ENCODE peak calls at places on chromosomes 13 and 19, in four cellular contexts. M, P, W and F are unnamed samples. For H3K27me3, the result is how much of the 10 kb centered on the place peaks cover.

GRCh38 chr13:30735025-30735967 is at the start of gene ALOX5AP:
- DNase-seq in W (no peak), M (no peak), P (no peak), F (no peak)

GRCh38 chr13:46404732-46405097 is 17.7 kb upstream of the RUBCNL start:
- DNase-seq in W (no peak), M (no peak), P (no peak), F (no peak)

GRCh38 chr19:38737921-38738731 is 6.1 kb downstream of the CAPN12 start:
- DNase-seq in W (no peak), M (no peak), P (no peak), F (no peak)

GRCh38 chr19:46791944-46792343 is 3.5 kb upstream of the SLC1A5 start:
- DNase-seq in P (no peak), W (no peak), M (no peak), F (no peak)

GRCh38 chr13:52599853-52600603 is 42.2 kb upstream of the HNRNPA1L2 start:
- DNase-seq in W (peak), P (peak), M (peak), F (no peak)

GRCh38 chr19:56272448-56272847 is at the start of gene EDDM13:
- DNase-seq in M (no peak), P (no peak), W (no peak), F (no peak)

GRCh38 chr13:33174980-33175379 is 110.6 kb downstream of the STARD13 start:
- DNase-seq in P (no peak), M (no peak), W (no peak), F (no peak)

GRCh38 chr19:29623726-29624488 is 17.8 kb downstream of the POP4 start:
- DNase-seq in W (no peak), P (no peak), M (no peak), F (no peak)

GRCh38 chr13:20654156-20654555 is 49.3 kb upstream of the IL17D start:
- DNase-seq in M (no peak), P (no peak), W (no peak), F (no peak)

GRCh38 chr13:20137875-20138274 is 23.0 kb downstream of the GJA3 start:
- DNase-seq in P (no peak), W (no peak), M (no peak), F (no peak)

GRCh38 chr13:93296584-93296983 is 70.0 kb downstream of the GPC6 start:
- DNase-seq in M (no peak), W (no peak), P (no peak), F (no peak)

GRCh38 chr19:11843741-11844140 is 4.8 kb upstream of the ZNF439 start:
- DNase-seq in P (no peak), W (no peak), M (no peak), F (no peak)

GRCh38 chr19:3206216-3206953 is 18.1 kb upstream of the CELF5 start:
- DNase-seq in M (no peak), W (no peak), P (no peak), F (no peak)

GRCh38 chr19:39582891-39583625 is 19.3 kb upstream of the LGALS13 start:
- DNase-seq in P (no peak), M (no peak), W (no peak), F (no peak)

GRCh38 chr19:35306473-35307246 is 14.7 kb downstream of the MAG start:
- DNase-seq in P (no peak), M (peak), W (no peak), F (no peak)

GRCh38 chr19:1221141-1221903 is 15.7 kb downstream of the STK11 start:
- DNase-seq in W (peak), M (peak), P (peak), F (peak)

GRCh38 chr13:89136678-89137077 is 1465.5 kb downstream of the SLITRK5 start:
- DNase-seq in W (no peak), M (no peak), P (no peak), F (no peak)

GRCh38 chr19:34555447-34555846 is 73.9 kb downstream of the WTIP start:
- DNase-seq in W (no peak), P (no peak), M (peak), F (no peak)

GRCh38 chr13:74243637-74244526 is 109.7 kb upstream of the KLF12 start:
- DNase-seq in W (no peak), M (no peak), P (no peak), F (no peak)

GRCh38 chr19:18013210-18013609 is 5.2 kb downstream of the ARRDC2 start:
- DNase-seq in W (no peak), P (no peak), M (no peak), F (no peak)

GRCh38 chr13:47837104-47837880 is 163.8 kb downstream of the SUCLA2 start:
- DNase-seq in M (no peak), P (no peak), W (no peak), F (no peak)

GRCh38 chr13:108326318-108326717 is 56.8 kb downstream of the TNFSF13B start:
- DNase-seq in M (no peak), W (no peak), P (no peak), F (no peak)

GRCh38 chr13:86020350-86021002 is 221.3 kb upstream of the SLITRK6 start:
- DNase-seq in P (no peak), W (no peak), M (no peak), F (no peak)

GRCh38 chr13:99320693-99321481 is 13.7 kb upstream of the GPR183 start:
- DNase-seq in W (no peak), M (no peak), P (no peak), F (no peak)

GRCh38 chr19:10766681-10767201 is 48.9 kb downstream of the DNM2 start:
- DNase-seq in W (peak), M (no peak), P (no peak), F (no peak)

GRCh38 chr13:65856464-65856863 is 1373.7 kb downstream of the PCDH9 start:
- DNase-seq in P (no peak), M (no peak), W (no peak), F (no peak)

GRCh38 chr13:111431241-111431640 is 110.8 kb downstream of the TEX29 start:
- DNase-seq in P (no peak), M (no peak), W (no peak), F (no peak)

GRCh38 chr13:93797463-93797862 is 570.9 kb downstream of the GPC6 start:
- DNase-seq in W (no peak), P (no peak), M (no peak), F (no peak)

GRCh38 chr13:66344770-66345367 is 885.3 kb downstream of the PCDH9 start:
- DNase-seq in W (no peak), M (no peak), P (no peak), F (no peak)

GRCh38 chr13:107124730-107125129 is 556.8 kb upstream of the ARGLU1 start:
- DNase-seq in P (no peak), M (no peak), W (no peak), F (no peak)

GRCh38 chr19:4066682-4067395 is at the start of gene ZBTB7A:
- DNase-seq in W (peak), P (peak), M (peak), F (peak)

GRCh38 chr13:106274551-106275208 is 260.8 kb downstream of the EFNB2 start:
- DNase-seq in P (no peak), M (no peak), W (no peak), F (no peak)

GRCh38 chr13:53151692-53152421 is 123.2 kb downstream of the OLFM4 start:
- DNase-seq in M (peak), P (peak), W (no peak), F (no peak)

GRCh38 chr19:4058696-4059492 is 7.8 kb downstream of the ZBTB7A start:
- DNase-seq in P (no peak), W (peak), M (peak), F (peak)

DNA sequence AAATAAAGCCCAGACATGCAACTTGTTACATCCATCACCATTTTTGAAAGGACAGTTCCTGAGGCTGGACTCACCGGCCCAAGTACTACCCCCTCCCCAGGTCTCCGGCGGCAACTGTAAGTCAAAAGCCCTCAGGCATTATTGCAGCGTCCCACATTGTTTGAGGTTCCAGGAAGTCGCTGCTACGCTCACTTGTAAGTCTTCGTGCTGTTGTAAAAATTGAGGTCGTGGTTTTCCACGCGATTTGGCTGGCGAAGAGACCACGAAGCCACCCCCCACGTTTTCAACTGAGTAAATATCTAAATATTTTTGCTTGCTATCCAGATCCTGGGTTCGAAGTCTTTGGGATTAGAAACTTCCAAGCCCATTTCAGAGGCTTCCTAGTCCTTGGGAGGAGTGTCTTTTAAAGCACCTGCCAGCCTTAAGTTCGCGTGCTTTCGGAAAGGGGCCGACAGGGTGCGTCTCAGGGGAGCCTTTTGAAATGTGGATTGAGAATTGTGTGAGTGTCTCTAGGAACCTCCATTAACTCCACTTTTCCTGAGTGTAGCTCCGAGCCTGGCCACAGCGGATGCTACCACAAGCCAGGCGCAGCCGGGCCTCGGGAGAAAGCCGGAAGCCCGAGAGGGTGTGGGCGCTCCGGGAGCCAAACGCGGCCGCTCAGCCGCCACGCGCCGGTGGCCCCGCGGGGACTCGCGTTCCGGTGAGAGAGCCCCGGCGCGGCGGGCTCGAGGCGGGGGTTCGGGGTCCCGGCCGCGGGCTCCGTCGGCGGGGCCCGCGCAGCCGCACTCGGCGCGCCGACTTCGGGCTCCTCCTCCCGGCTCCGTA is at the start of gene FNDC3A:
- DNase-seq in W (peak), P (peak), M (peak), F (peak)
- H3K27me3 ChIP-seq in W (under half), P (under half), M (under half), F (under half)

DNA sequence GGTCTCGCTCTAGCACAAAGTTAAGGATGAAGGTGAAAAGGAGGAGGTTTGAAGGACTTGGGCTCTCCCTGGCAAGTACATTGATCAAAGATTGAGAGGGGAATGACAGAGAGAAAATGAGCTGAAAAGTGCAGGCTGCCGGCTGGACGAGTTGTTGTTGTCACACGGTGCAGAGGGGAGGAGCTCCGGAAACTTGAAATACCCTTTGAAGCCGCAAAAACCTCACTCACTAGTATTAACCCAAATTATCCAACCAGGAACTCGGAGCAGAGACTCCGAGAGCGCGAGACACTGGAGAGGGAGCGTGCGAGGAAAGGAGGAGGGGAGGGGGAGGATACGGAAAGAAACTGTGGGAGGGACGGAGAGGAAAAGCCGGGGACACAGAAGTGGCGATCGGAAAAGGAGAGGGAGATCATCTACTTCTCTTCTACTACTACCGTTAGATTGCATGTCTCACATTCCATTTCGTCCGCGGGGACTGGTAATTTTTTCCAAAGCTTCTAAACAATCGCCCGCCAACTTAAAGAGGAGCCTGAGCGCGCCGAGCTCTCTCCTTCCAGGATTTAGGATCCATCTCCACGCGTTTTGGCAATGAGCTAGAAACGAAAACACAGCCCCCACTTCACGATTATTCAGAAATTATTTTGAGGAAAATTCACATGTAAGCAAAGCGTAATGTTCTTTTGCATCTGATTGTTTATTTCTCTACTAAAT is at the start of gene DACH1:
- DNase-seq in W (peak), M (peak), P (peak), F (peak)
- H3K27me3 ChIP-seq in W (under half), M (under half), P (under half), F (under half)

GRCh38 chr19:7692417-7693088 is 9.4 kb downstream of the FCER2 start:
- DNase-seq in P (no peak), M (no peak), W (no peak), F (no peak)
- H3K27me3 ChIP-seq in P (under half), M (under half), W (under half), F (under half)

GRCh38 chr13:95552208-95552538 is 347 bp upstream of the CLDN10 start:
- DNase-seq in M (no peak), W (no peak), P (no peak), F (no peak)
- H3K27me3 ChIP-seq in M (under half), W (half or more), P (under half), F (under half)

GRCh38 chr13:21817878-21818277 is 147.0 kb downstream of the FGF9 start:
- DNase-seq in P (no peak), W (no peak), M (no peak), F (no peak)
- H3K27me3 ChIP-seq in P (under half), W (under half), M (half or more), F (under half)

GRCh38 chr19:50638576-50638975 is 1.1 kb downstream of the SYT3 start:
- DNase-seq in W (no peak), P (no peak), M (no peak), F (no peak)
- H3K27me3 ChIP-seq in W (half or more), P (under half), M (under half), F (under half)

GRCh38 chr13:71605744-71606143 is 261.3 kb downstream of the DACH1 start:
- DNase-seq in M (no peak), P (no peak), W (no peak), F (no peak)
- H3K27me3 ChIP-seq in M (under half), P (under half), W (under half), F (under half)

GRCh38 chr13:25902946-25903345 is 148.9 kb downstream of the SHISA2 start:
- DNase-seq in P (no peak), M (no peak), W (no peak), F (no peak)

GRCh38 chr13:25905411-25906010 is 146.3 kb downstream of the SHISA2 start:
- DNase-seq in P (peak), M (no peak), W (no peak), F (no peak)

GRCh38 chr13:25901460-25902376 is 150.1 kb downstream of the SHISA2 start:
- DNase-seq in M (no peak), W (no peak), P (no peak), F (no peak)

GRCh38 chr13:25906211-25906661 is 145.6 kb downstream of the SHISA2 start:
- DNase-seq in P (no peak), W (no peak), M (no peak), F (no peak)

GRCh38 chr13:25904830-25905229 is 147.0 kb downstream of the SHISA2 start:
- DNase-seq in P (no peak), M (no peak), W (no peak), F (no peak)
- H3K27me3 ChIP-seq in P (under half), M (under half), W (under half), F (under half)

DNA sequence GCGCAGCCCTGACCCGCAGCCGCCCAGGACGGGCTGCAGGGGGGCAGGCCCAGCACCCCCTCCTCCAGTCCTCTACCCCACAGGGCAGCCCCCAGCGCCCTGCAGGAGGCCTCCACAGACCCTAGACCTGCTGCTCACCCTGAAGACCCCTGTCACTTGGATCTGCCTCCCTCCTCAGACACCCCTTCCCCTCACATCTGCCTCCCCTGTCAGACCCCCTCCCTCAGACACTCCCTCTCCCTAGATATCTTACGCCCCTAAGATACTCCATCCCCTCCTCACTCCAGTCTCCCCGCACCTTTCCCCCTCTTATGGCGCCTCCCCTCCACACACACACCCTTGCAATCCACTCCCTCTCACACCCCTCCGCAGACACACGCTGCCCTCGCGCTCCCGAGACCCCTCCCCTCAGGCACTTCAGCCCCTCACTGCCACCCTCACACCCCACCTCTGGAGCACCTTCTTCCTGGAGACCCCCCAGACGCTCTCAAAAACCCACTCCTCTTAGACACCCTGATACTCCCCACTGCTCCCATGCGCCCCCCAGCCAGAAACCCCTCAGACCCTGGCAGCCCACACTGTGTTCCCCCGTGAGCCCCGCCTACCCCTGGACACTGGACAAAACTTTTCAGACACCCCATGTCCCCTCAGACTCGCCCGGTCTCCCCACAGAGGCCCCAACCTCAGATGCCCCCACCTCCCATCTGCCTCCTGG is 14.6 kb downstream of the ERFL start:
- DNase-seq in W (no peak), M (no peak), P (no peak), F (no peak)
- H3K27me3 ChIP-seq in W (half or more), M (under half), P (under half), F (under half)

GRCh38 chr19:55178781-55179569 is 1.1 kb downstream of the SYT5 start:
- DNase-seq in W (peak), M (peak), P (peak), F (peak)
- H3K27me3 ChIP-seq in W (half or more), M (under half), P (half or more), F (under half)